ENCODE peak calls at places on chromosomes 13 and 19, in ten cellular contexts. One of them, this sample, is unnamed. For H3K4me1, the result is how much of the 10 kb centered on the place peaks cover.

GRCh38 chr13:113398963-113399754 is 35.2 kb upstream of the GRTP1 start:
- DNase-seq in ovary: peak
- DNase-seq in cardiac muscle cell: no peak
- DNase-seq in IMR-90: no peak
- DNase-seq in endodermal cell: peak
- DNase-seq in right lobe of liver: peak
- DNase-seq in CD4-positive, CD25-positive, alpha-beta regulatory T cell: no peak
- DNase-seq in mammary epithelial cell: no peak
- DNase-seq in colonic mucosa: no peak
- DNase-seq in naive thymus-derived CD4-positive, alpha-beta T cell: no peak
- DNase-seq in this sample: no peak

GRCh38 chr13:89627991-89628390 is 1719.5 kb upstream of the MIR17HG start:
- DNase-seq in ovary: no peak
- DNase-seq in cardiac muscle cell: no peak
- DNase-seq in IMR-90: no peak
- DNase-seq in endodermal cell: no peak
- DNase-seq in right lobe of liver: no peak
- DNase-seq in CD4-positive, CD25-positive, alpha-beta regulatory T cell: no peak
- DNase-seq in mammary epithelial cell: peak
- DNase-seq in colonic mucosa: no peak
- DNase-seq in naive thymus-derived CD4-positive, alpha-beta T cell: no peak
- DNase-seq in this sample: no peak

GRCh38 chr19:14161305-14161704 is 24.9 kb upstream of the ASF1B start:
- DNase-seq in ovary: no peak
- DNase-seq in cardiac muscle cell: no peak
- DNase-seq in IMR-90: no peak
- DNase-seq in endodermal cell: no peak
- DNase-seq in right lobe of liver: no peak
- DNase-seq in CD4-positive, CD25-positive, alpha-beta regulatory T cell: no peak
- DNase-seq in mammary epithelial cell: no peak
- DNase-seq in colonic mucosa: no peak
- DNase-seq in naive thymus-derived CD4-positive, alpha-beta T cell: no peak
- DNase-seq in this sample: no peak

GRCh38 chr13:97809576-97809975 is 143.9 kb upstream of the IPO5 start:
- DNase-seq in ovary: no peak
- DNase-seq in cardiac muscle cell: no peak
- DNase-seq in IMR-90: peak
- DNase-seq in endodermal cell: no peak
- DNase-seq in right lobe of liver: no peak
- DNase-seq in CD4-positive, CD25-positive, alpha-beta regulatory T cell: no peak
- DNase-seq in mammary epithelial cell: peak
- DNase-seq in colonic mucosa: no peak
- DNase-seq in naive thymus-derived CD4-positive, alpha-beta T cell: no peak
- DNase-seq in this sample: no peak

GRCh38 chr19:5154799-5155426 is 185.7 kb downstream of the PTPRS start:
- DNase-seq in ovary: no peak
- DNase-seq in cardiac muscle cell: no peak
- DNase-seq in IMR-90: no peak
- DNase-seq in endodermal cell: no peak
- DNase-seq in right lobe of liver: no peak
- DNase-seq in CD4-positive, CD25-positive, alpha-beta regulatory T cell: no peak
- DNase-seq in mammary epithelial cell: no peak
- DNase-seq in colonic mucosa: no peak
- DNase-seq in naive thymus-derived CD4-positive, alpha-beta T cell: no peak
- DNase-seq in this sample: peak

GRCh38 chr13:61410669-61411297 is 4.9 kb downstream of the PCDH20 start:
- DNase-seq in ovary: no peak
- DNase-seq in cardiac muscle cell: peak
- DNase-seq in IMR-90: peak
- DNase-seq in endodermal cell: no peak
- DNase-seq in right lobe of liver: no peak
- DNase-seq in CD4-positive, CD25-positive, alpha-beta regulatory T cell: no peak
- DNase-seq in mammary epithelial cell: no peak
- DNase-seq in colonic mucosa: no peak
- DNase-seq in naive thymus-derived CD4-positive, alpha-beta T cell: no peak
- DNase-seq in this sample: no peak

GRCh38 chr19:33840783-33841182 is 44.1 kb downstream of the KCTD15 start:
- DNase-seq in ovary: no peak
- DNase-seq in cardiac muscle cell: no peak
- DNase-seq in IMR-90: no peak
- DNase-seq in endodermal cell: no peak
- DNase-seq in right lobe of liver: no peak
- DNase-seq in CD4-positive, CD25-positive, alpha-beta regulatory T cell: no peak
- DNase-seq in mammary epithelial cell: no peak
- DNase-seq in colonic mucosa: no peak
- DNase-seq in naive thymus-derived CD4-positive, alpha-beta T cell: no peak
- DNase-seq in this sample: no peak

GRCh38 chr19:45905016-45905415 is 2.6 kb upstream of the MYPOP start:
- DNase-seq in ovary: no peak
- DNase-seq in cardiac muscle cell: no peak
- DNase-seq in IMR-90: no peak
- DNase-seq in endodermal cell: no peak
- DNase-seq in right lobe of liver: no peak
- DNase-seq in CD4-positive, CD25-positive, alpha-beta regulatory T cell: no peak
- DNase-seq in mammary epithelial cell: no peak
- DNase-seq in colonic mucosa: no peak
- DNase-seq in naive thymus-derived CD4-positive, alpha-beta T cell: no peak
- DNase-seq in this sample: no peak

GRCh38 chr19:50555447-50556235 is 12.6 kb downstream of the LRRC4B start:
- DNase-seq in ovary: no peak
- DNase-seq in cardiac muscle cell: peak
- DNase-seq in IMR-90: no peak
- DNase-seq in endodermal cell: peak
- DNase-seq in right lobe of liver: no peak
- DNase-seq in CD4-positive, CD25-positive, alpha-beta regulatory T cell: no peak
- DNase-seq in mammary epithelial cell: no peak
- DNase-seq in colonic mucosa: no peak
- DNase-seq in naive thymus-derived CD4-positive, alpha-beta T cell: no peak
- DNase-seq in this sample: no peak

GRCh38 chr19:9251236-9251635 is 506 bp downstream of the OR7E24 start:
- DNase-seq in ovary: no peak
- DNase-seq in cardiac muscle cell: no peak
- DNase-seq in IMR-90: no peak
- DNase-seq in endodermal cell: no peak
- DNase-seq in right lobe of liver: no peak
- DNase-seq in CD4-positive, CD25-positive, alpha-beta regulatory T cell: no peak
- DNase-seq in mammary epithelial cell: no peak
- DNase-seq in colonic mucosa: no peak
- DNase-seq in naive thymus-derived CD4-positive, alpha-beta T cell: no peak
- DNase-seq in this sample: no peak

DNA sequence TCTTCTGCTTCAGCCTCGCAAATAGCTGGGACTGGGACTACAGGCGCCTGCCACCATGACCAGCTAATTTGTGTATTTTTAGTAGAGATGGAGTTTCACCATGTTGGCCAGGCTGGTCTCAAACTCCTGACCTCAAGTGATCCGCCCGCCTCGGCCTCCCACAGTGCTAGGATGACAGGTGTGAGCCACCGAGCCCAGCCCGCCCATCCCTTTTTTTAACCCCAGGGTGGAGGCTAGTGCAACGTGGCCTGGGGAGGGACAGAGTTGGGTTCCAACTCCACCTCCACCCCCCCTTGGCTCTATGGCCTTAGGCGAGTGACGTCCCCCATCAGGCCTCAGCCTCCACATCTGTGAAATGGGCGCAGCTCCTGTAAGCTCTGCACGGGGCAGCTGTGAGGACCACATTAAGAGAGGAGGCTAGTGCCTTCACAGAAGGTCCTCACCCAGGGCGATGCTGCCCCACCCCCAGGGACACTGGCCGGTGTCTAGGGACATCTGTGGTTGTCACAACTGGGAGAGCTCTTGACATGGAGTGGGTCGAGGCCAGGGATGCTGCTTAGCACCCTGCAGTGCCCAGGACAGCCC is 37.7 kb downstream of the SMIM24 start:
- DNase-seq in ovary: no peak
- DNase-seq in cardiac muscle cell: no peak
- DNase-seq in IMR-90: no peak
- DNase-seq in endodermal cell: no peak
- DNase-seq in right lobe of liver: no peak
- DNase-seq in CD4-positive, CD25-positive, alpha-beta regulatory T cell: no peak
- DNase-seq in mammary epithelial cell: no peak
- DNase-seq in colonic mucosa: no peak
- DNase-seq in naive thymus-derived CD4-positive, alpha-beta T cell: no peak
- DNase-seq in this sample: no peak
- H3K27ac ChIP-seq in ovary: no peak
- H3K27ac ChIP-seq in cardiac muscle cell: no peak
- H3K27ac ChIP-seq in IMR-90: no peak
- H3K27ac ChIP-seq in endodermal cell: no peak
- H3K27ac ChIP-seq in right lobe of liver: no peak
- H3K27ac ChIP-seq in CD4-positive, CD25-positive, alpha-beta regulatory T cell: no peak
- H3K27ac ChIP-seq in mammary epithelial cell: no peak
- H3K27ac ChIP-seq in colonic mucosa: no peak
- H3K27ac ChIP-seq in naive thymus-derived CD4-positive, alpha-beta T cell: no peak
- H3K27ac ChIP-seq in this sample: no peak

GRCh38 chr19:47537493-47537892 is 22.6 kb upstream of the NAPA start:
- DNase-seq in ovary: no peak
- DNase-seq in cardiac muscle cell: no peak
- DNase-seq in IMR-90: no peak
- DNase-seq in endodermal cell: no peak
- DNase-seq in right lobe of liver: no peak
- DNase-seq in CD4-positive, CD25-positive, alpha-beta regulatory T cell: no peak
- DNase-seq in mammary epithelial cell: no peak
- DNase-seq in colonic mucosa: no peak
- DNase-seq in naive thymus-derived CD4-positive, alpha-beta T cell: no peak
- DNase-seq in this sample: no peak
- H3K4me1 ChIP-seq in ovary: under half
- H3K4me1 ChIP-seq in cardiac muscle cell: under half
- H3K4me1 ChIP-seq in IMR-90: under half
- H3K4me1 ChIP-seq in endodermal cell: under half
- H3K4me1 ChIP-seq in right lobe of liver: under half
- H3K4me1 ChIP-seq in CD4-positive, CD25-positive, alpha-beta regulatory T cell: under half
- H3K4me1 ChIP-seq in mammary epithelial cell: under half
- H3K4me1 ChIP-seq in colonic mucosa: under half
- H3K4me1 ChIP-seq in naive thymus-derived CD4-positive, alpha-beta T cell: under half
- H3K4me1 ChIP-seq in this sample: under half

GRCh38 chr13:39599842-39600241 is 3.2 kb downstream of the LHFPL6 start:
- DNase-seq in ovary: no peak
- DNase-seq in cardiac muscle cell: no peak
- DNase-seq in IMR-90: peak
- DNase-seq in endodermal cell: no peak
- DNase-seq in right lobe of liver: no peak
- DNase-seq in CD4-positive, CD25-positive, alpha-beta regulatory T cell: no peak
- DNase-seq in mammary epithelial cell: no peak
- DNase-seq in colonic mucosa: no peak
- DNase-seq in naive thymus-derived CD4-positive, alpha-beta T cell: no peak
- DNase-seq in this sample: no peak
- H3K27ac ChIP-seq in ovary: no peak
- H3K27ac ChIP-seq in cardiac muscle cell: no peak
- H3K27ac ChIP-seq in IMR-90: no peak
- H3K27ac ChIP-seq in endodermal cell: no peak
- H3K27ac ChIP-seq in right lobe of liver: no peak
- H3K27ac ChIP-seq in CD4-positive, CD25-positive, alpha-beta regulatory T cell: no peak
- H3K27ac ChIP-seq in mammary epithelial cell: no peak
- H3K27ac ChIP-seq in colonic mucosa: no peak
- H3K27ac ChIP-seq in naive thymus-derived CD4-positive, alpha-beta T cell: no peak
- H3K27ac ChIP-seq in this sample: no peak

DNA sequence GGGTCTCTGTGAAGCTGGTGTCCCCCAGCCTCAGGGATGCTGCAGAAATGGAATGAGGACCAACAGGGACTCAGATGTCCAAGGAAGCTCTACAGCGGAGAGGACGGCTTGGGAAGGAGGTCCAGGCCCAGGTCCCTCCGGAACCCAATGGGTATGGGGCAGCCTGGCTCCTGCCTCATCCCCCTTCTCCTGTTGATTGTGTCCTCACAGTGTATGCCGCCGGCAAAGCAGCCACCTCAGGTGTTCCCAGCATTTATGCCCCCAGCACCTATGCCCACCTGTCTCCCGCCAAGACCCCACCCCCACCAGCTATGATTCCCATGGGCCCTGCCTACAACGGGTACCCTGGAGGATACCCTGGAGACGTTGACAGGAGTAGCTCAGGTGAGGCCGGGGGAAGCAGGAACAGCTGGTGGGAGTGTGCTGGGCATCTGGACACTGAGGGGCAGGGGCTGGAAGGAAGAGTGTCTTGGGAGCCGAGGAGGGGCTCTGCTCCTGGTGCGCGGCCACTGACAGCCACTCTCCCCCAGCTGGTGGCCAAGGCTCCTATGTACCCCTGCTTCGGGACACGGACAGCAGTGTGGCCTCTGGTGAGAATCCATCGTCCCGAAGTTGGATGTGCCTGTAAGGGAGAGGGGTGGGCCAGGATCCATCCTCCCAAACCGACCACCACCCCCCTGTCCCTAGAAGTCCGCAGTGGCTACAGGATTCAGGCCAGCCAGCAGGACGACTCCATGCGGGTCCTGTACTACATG is 2.4 kb upstream of the USF2 start:
- DNase-seq in ovary: peak
- DNase-seq in cardiac muscle cell: no peak
- DNase-seq in IMR-90: no peak
- DNase-seq in endodermal cell: peak
- DNase-seq in right lobe of liver: peak
- DNase-seq in CD4-positive, CD25-positive, alpha-beta regulatory T cell: no peak
- DNase-seq in mammary epithelial cell: no peak
- DNase-seq in colonic mucosa: no peak
- DNase-seq in naive thymus-derived CD4-positive, alpha-beta T cell: no peak
- DNase-seq in this sample: no peak
- H3K4me1 ChIP-seq in ovary: under half
- H3K4me1 ChIP-seq in cardiac muscle cell: under half
- H3K4me1 ChIP-seq in IMR-90: under half
- H3K4me1 ChIP-seq in endodermal cell: under half
- H3K4me1 ChIP-seq in right lobe of liver: under half
- H3K4me1 ChIP-seq in CD4-positive, CD25-positive, alpha-beta regulatory T cell: under half
- H3K4me1 ChIP-seq in mammary epithelial cell: under half
- H3K4me1 ChIP-seq in colonic mucosa: under half
- H3K4me1 ChIP-seq in naive thymus-derived CD4-positive, alpha-beta T cell: under half
- H3K4me1 ChIP-seq in this sample: under half

GRCh38 chr19:1181606-1182005 is 7.5 kb upstream of the SBNO2 start:
- DNase-seq in ovary: no peak
- DNase-seq in cardiac muscle cell: no peak
- DNase-seq in IMR-90: no peak
- DNase-seq in endodermal cell: peak
- DNase-seq in right lobe of liver: no peak
- DNase-seq in CD4-positive, CD25-positive, alpha-beta regulatory T cell: no peak
- DNase-seq in mammary epithelial cell: peak
- DNase-seq in colonic mucosa: peak
- DNase-seq in naive thymus-derived CD4-positive, alpha-beta T cell: no peak
- DNase-seq in this sample: no peak
- H3K27ac ChIP-seq in ovary: no peak
- H3K27ac ChIP-seq in cardiac muscle cell: no peak
- H3K27ac ChIP-seq in IMR-90: no peak
- H3K27ac ChIP-seq in endodermal cell: no peak
- H3K27ac ChIP-seq in right lobe of liver: no peak
- H3K27ac ChIP-seq in CD4-positive, CD25-positive, alpha-beta regulatory T cell: no peak
- H3K27ac ChIP-seq in mammary epithelial cell: peak
- H3K27ac ChIP-seq in colonic mucosa: peak
- H3K27ac ChIP-seq in naive thymus-derived CD4-positive, alpha-beta T cell: no peak
- H3K27ac ChIP-seq in this sample: no peak

DNA sequence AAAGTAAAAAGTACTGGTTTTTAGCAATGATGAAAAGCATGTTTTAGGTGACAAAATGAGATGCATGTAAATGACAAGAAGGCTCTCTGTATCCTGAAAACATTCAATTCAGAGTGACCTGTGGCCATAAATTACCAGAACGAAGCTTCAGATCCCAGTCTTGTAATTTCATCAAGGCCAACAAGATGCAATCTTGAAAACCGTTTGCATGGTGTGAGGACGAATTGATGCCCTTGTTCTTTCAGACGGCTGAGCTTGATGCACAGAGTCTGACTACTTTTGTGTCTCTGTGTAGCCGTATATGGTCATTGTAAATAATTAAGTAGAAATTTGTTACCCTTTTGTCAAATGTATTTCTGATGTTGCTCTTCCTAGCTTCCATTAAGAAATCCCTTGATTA is 125.7 kb upstream of the PCDH9 start:
- DNase-seq in ovary: no peak
- DNase-seq in cardiac muscle cell: no peak
- DNase-seq in IMR-90: no peak
- DNase-seq in endodermal cell: no peak
- DNase-seq in right lobe of liver: no peak
- DNase-seq in CD4-positive, CD25-positive, alpha-beta regulatory T cell: no peak
- DNase-seq in mammary epithelial cell: no peak
- DNase-seq in colonic mucosa: no peak
- DNase-seq in naive thymus-derived CD4-positive, alpha-beta T cell: no peak
- DNase-seq in this sample: no peak
- H3K4me1 ChIP-seq in ovary: under half
- H3K4me1 ChIP-seq in cardiac muscle cell: under half
- H3K4me1 ChIP-seq in IMR-90: under half
- H3K4me1 ChIP-seq in endodermal cell: under half
- H3K4me1 ChIP-seq in right lobe of liver: under half
- H3K4me1 ChIP-seq in CD4-positive, CD25-positive, alpha-beta regulatory T cell: under half
- H3K4me1 ChIP-seq in mammary epithelial cell: under half
- H3K4me1 ChIP-seq in colonic mucosa: under half
- H3K4me1 ChIP-seq in naive thymus-derived CD4-positive, alpha-beta T cell: under half
- H3K4me1 ChIP-seq in this sample: under half

This sample was measured in CD8-positive, alpha-beta T cell.